ENCODE peak calls at places on chromosome 6, in four cellular contexts. T, O, Y and W are unnamed samples.

GRCh38 chr6:143271024-143271423 is 179.5 kb downstream of the ADAT2 start:
- DNase-seq in T (no peak), Y (no peak), O (no peak), W (no peak)

GRCh38 chr6:86961432-86962200 is 24.3 kb downstream of the HTR1E start:
- DNase-seq in Y (no peak), T (no peak), O (no peak), W (no peak)

GRCh38 chr6:82251942-82252341 is 4.4 kb upstream of the IBTK start:
- DNase-seq in Y (no peak), T (peak), O (peak), W (no peak)

GRCh38 chr6:128494440-128494839 is 26.0 kb downstream of the PTPRK start:
- DNase-seq in Y (no peak), O (no peak), T (peak), W (no peak)

GRCh38 chr6:117411474-117411873 is 14.3 kb downstream of the ROS1 start:
- DNase-seq in Y (no peak), T (no peak), O (no peak), W (no peak)

GRCh38 chr6:110620065-110620464 is 143.7 kb upstream of the SLC22A16 start:
- DNase-seq in T (no peak), Y (no peak), O (no peak), W (no peak)

GRCh38 chr6:1325471-1326309 is 13.8 kb downstream of the FOXQ1 start:
- DNase-seq in O (peak), T (no peak), Y (no peak), W (no peak)

GRCh38 chr6:8215631-8216030 is 113.3 kb upstream of the EEF1E1 start:
- DNase-seq in Y (no peak), O (no peak), T (no peak), W (no peak)

GRCh38 chr6:132937466-132937906 is 123.1 kb downstream of the RPS12 start:
- DNase-seq in T (peak), O (peak), Y (peak), W (no peak)

GRCh38 chr6:107962723-107963122 is 4.7 kb upstream of the SEC63 start:
- DNase-seq in T (no peak), O (no peak), Y (no peak), W (no peak)

GRCh38 chr6:6221829-6222535 is 98.5 kb downstream of the F13A1 start:
- DNase-seq in Y (no peak), T (peak), O (no peak), W (no peak)

GRCh38 chr6:89144358-89145041 is 1.4 kb upstream of the PM20D2 start:
- DNase-seq in T (no peak), Y (no peak), O (no peak), W (no peak)

GRCh38 chr6:154030646-154031045 is 8.4 kb upstream of the OPRM1 start:
- DNase-seq in Y (no peak), O (no peak), T (no peak), W (no peak)

GRCh38 chr6:108589244-108589730 is 28.6 kb downstream of the FOXO3 start:
- DNase-seq in Y (peak), T (peak), O (no peak), W (no peak)

GRCh38 chr6:122059918-122060317 is 339.5 kb upstream of the HSF2 start:
- DNase-seq in T (no peak), Y (no peak), O (no peak), W (no peak)